ENCODE peak calls at places on chromosome 18, in four cellular contexts. X is K562, N is HCT116, U is HepG2. C is an unnamed sample.

GRCh38 chr18:65761636-65762310 is 11.0 kb downstream of the CDH7 start:
- DNase-seq in X (no peak), N (no peak), U (no peak), C (no peak)

GRCh38 chr18:76685402-76685801 is 137.0 kb upstream of the ZNF236 start:
- DNase-seq in X (no peak), N (no peak), U (no peak), C (no peak)

GRCh38 chr18:7914834-7915670 is 347.9 kb downstream of the PTPRM start:
- DNase-seq in X (no peak), N (no peak), U (peak; percentile 60), C (no peak)

GRCh38 chr18:12312936-12313335 is 4.9 kb downstream of the TUBB6 start:
- DNase-seq in X (no peak), N (no peak), U (no peak), C (no peak)

GRCh38 chr18:8536226-8536625 is 73.0 kb upstream of the RAB12 start:
- DNase-seq in X (no peak), N (no peak), U (no peak), C (no peak)

GRCh38 chr18:51619283-51619682 is 421.8 kb upstream of the MEX3C start:
- DNase-seq in X (no peak), N (no peak), U (no peak), C (no peak)

GRCh38 chr18:12911025-12911927 is 27.2 kb upstream of the PTPN2 start:
- DNase-seq in X (no peak), N (no peak), U (no peak), C (no peak)

GRCh38 chr18:72692595-72692994 is 148.5 kb upstream of the CBLN2 start:
- DNase-seq in X (no peak), N (no peak), U (no peak), C (no peak)

GRCh38 chr18:78722391-78722790 is 257.2 kb upstream of the SALL3 start:
- DNase-seq in X (no peak), N (no peak), U (no peak), C (no peak)

GRCh38 chr18:63974991-63975390 is 5.1 kb downstream of the SERPINB8 start:
- DNase-seq in X (no peak), N (peak; percentile 21), U (peak; percentile 20), C (no peak)

GRCh38 chr18:47343291-47343690 is 91.8 kb upstream of the SKOR2 start:
- DNase-seq in X (no peak), N (no peak), U (no peak), C (no peak)

GRCh38 chr18:76494181-76494540 is 881 bp downstream of the ZNF516 start:
- DNase-seq in X (no peak), N (no peak), U (peak; percentile 18), C (no peak)

GRCh38 chr18:42306208-42306980 is 351.4 kb downstream of the PIK3C3 start:
- DNase-seq in X (no peak), N (no peak), U (no peak), C (no peak)

GRCh38 chr18:33821503-33821902 is 243.5 kb downstream of the ASXL3 start:
- DNase-seq in X (no peak), N (no peak), U (no peak), C (no peak)

GRCh38 chr18:33818145-33818544 is 240.1 kb downstream of the ASXL3 start:
- DNase-seq in X (no peak), N (no peak), U (no peak), C (no peak)

GRCh38 chr18:33817096-33817495 is 239.1 kb downstream of the ASXL3 start:
- DNase-seq in X (no peak), N (no peak), U (no peak), C (no peak)

GRCh38 chr18:33826151-33826550 is 248.1 kb downstream of the ASXL3 start:
- DNase-seq in X (no peak), N (no peak), U (no peak), C (no peak)

GRCh38 chr18:33820517-33821368 is 242.7 kb downstream of the ASXL3 start:
- DNase-seq in X (no peak), N (no peak), U (no peak), C (no peak)
- TF ChIP-seq EZH2 in X (no peak), N (no peak), U (no peak), C (no peak)

DNA sequence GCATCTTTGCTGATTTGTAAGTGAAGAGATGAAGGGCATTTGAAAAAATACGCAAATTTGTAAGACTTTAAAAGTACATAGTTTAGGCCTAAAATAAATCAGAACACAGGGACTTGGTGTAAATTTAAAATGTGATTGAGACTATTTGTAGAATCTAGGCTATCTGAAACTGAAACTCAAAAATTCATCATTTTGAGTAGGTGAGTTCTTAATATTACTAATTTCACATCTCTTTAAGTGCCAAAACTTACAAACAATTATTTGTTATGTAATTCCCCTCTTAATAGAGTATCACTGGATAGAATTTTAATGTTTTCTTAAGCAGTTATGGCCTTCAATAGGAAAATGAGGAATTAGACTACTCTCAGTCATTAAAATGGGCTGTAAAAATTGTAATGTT is 14.0 kb upstream of the HRH4 start:
- DNase-seq in X (no peak), N (no peak), U (no peak), C (no peak)
- TF ChIP-seq ZBTB33 in X (no peak), N (no peak), U (no peak), C (no peak)

GRCh38 chr18:22377769-22378168 is 39.9 kb downstream of the CTAGE1 start:
- DNase-seq in X (no peak), N (no peak), U (no peak), C (no peak)
- TF ChIP-seq EZH2 in X (no peak), N (no peak), U (no peak), C (no peak)

GRCh38 chr18:54981076-54981475 is 21.8 kb upstream of the CCDC68 start:
- DNase-seq in X (no peak), N (no peak), U (no peak), C (no peak)

GRCh38 chr18:54984908-54985307 is 25.6 kb upstream of the CCDC68 start:
- DNase-seq in X (no peak), N (no peak), U (no peak), C (no peak)

DNA sequence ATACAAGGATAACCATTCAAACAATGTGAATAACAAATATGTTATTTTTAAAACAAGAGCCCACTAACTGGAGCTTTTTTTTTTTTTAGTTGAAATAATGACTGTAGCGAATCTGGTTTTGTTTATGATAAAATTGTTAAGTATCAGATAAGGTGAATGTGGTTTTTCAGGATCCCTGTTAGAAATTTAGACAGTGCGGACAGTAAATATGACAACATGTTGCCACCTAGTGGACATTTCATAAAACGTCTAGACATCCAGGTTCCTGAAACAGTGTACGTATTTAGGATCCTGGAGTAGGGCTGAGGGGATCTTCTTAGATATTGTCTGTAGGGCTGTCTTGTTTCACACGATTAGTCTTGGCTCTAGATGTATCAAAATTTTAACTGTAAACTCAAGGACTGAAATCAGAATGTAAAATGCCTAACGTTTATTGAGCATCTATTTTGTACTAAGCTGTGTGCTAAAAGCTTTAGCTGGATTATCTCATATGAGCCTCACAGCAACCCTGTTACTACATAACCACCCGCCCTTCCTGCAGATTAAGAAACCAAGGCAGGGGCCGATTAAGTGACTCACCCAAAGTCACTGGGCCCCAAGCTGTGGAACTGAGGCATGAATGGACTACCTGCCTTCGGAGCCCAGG is 23.9 kb upstream of the CCDC68 start:
- DNase-seq in X (peak; percentile 48), N (peak; percentile 47), U (peak; percentile 44), C (no peak)
- TF ChIP-seq ZBTB33 in X (no peak), N (no peak), U (no peak), C (no peak)

DNA sequence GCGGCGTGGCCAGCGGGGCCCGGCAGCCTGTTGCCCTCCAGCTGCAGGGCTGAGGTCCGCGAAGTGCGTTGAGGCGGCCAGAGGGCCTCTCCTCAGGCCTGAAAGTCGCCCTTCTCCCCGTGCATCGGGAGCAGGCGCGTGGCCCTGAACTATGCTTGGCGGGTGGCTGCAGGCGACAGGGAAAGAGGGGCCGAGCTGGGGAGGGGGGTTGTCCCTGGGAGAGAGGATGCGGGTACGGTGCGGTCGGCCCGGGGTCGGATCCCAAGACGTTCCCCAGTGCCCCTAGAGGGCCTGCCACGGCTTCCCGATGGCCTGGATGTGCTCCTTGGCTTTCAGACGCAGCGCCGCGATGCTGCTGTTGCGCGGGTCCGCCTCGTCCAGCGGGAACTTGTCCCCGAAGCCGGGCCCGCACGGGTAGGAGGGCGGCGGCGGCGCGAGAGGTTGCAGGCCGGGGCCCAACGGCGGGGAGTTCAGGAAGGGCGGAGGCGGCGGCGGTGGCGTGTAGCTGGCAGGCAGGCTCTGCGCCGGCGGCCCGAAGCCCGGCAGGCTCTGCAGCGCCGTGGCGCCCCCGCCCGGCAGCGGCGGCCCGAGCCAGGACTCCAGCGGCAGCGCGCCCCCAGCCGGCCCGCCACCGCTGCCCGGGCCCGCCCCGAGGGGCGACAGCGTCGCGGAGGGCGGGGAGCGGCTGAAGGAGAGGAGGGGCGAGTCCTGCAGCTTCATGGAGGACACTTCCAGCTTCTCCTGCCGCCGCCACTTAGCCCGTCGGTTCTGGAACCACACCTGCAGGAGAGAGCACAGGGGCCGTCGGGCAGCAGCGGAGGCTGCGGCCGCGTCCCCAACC is 4.3 kb downstream of the RAX start:
- DNase-seq in X (peak; percentile 37), N (no peak), U (peak; percentile 13), C (no peak)
- TF ChIP-seq EZH2 in X (no peak), N (no peak), U (no peak), C (no peak)

DNA sequence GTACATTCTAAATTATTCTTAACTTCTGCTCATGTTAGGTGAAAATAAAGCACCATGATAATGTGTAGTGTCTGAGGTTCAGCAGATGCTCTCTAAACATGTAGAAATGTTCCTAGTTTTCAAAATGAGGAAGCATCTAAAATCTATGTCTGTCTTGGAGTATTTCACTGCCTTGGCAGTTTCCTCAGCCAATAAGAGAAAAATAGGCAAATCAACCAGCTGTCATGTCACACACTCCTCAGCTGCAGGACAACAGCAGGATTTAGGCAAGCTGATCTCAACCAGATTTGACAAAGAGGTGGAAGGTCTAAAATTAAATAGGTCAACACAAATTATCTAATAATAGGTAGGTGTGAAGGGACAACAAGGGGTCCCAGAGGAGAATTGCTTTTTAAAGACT is 164.1 kb upstream of the BOD1L2 start:
- DNase-seq in X (no peak), N (no peak), U (no peak), C (no peak)
- TF ChIP-seq ZBTB33 in X (no peak), N (no peak), U (no peak), C (no peak)

GRCh38 chr18:22347624-22348511 is 69.8 kb downstream of the CTAGE1 start:
- DNase-seq in X (no peak), N (no peak), U (no peak), C (no peak)

GRCh38 chr18:22348521-22349316 is 69.0 kb downstream of the CTAGE1 start:
- DNase-seq in X (no peak), N (no peak), U (no peak), C (no peak)

GRCh38 chr18:22349966-22350365 is 67.7 kb downstream of the CTAGE1 start:
- DNase-seq in X (no peak), N (no peak), U (no peak), C (no peak)

GRCh38 chr18:22346968-22347611 is 70.6 kb downstream of the CTAGE1 start:
- DNase-seq in X (no peak), N (no peak), U (peak; percentile 5), C (no peak)

DNA sequence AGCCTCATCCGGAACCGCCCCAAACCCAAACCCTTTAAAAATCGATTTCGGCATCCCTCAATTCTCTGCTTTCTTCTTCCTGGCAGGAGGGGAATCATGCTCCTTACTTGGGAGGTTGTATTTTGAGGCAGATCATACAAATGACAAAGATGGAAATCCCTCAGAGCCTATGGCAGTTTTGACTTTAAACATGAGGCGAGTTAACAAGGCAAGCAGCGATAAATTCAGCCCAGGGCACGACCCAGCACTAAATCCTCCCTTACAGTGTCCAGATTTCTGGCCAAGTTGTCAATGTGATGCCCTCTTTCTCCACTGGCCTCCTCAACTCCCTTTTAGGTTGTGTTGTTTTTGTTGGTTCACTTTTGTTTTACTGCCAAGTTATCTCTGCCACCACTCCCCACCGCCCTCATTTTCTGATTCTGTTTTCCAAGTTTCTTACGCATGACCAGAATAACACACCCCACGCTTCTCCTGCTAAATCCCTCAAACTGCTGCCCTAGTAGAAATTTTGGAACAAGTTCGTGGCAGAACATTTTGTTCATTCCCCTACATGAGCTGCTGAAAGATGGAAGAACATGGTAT is 68.3 kb downstream of the CTAGE1 start:
- DNase-seq in X (no peak), N (no peak), U (no peak), C (no peak)
- TF ChIP-seq EZH2 in X (no peak), N (no peak), U (no peak), C (no peak)

C was measured in GM12878.